ENCODE peak calls at places on chromosomes 6 and 20, in seven cellular contexts. R is MM.1S, B is fibroblast of lung, S is mammary epithelial cell, L is HCT116, W is PC-3, Q is colonic mucosa. P is an unnamed sample.

GRCh38 chr20:51950926-51951325 is 148.6 kb upstream of the SALL4 start:
- DNase-seq in Q (no peak), W (no peak), S (no peak), R (no peak), B (no peak), L (no peak), P (no peak)

GRCh38 chr20:56469077-56469449 is 636 bp downstream of the RTF2 start:
- DNase-seq in W (no peak), L (no peak), S (no peak), Q (no peak), R (no peak), B (no peak), P (no peak)

GRCh38 chr6:143615785-143616184 is 62.0 kb upstream of the PHACTR2 start:
- DNase-seq in Q (no peak), L (no peak), S (no peak), B (no peak), W (no peak), R (peak; percentile 66), P (no peak)

GRCh38 chr6:54971825-54972224 is 125.3 kb downstream of the FAM83B start:
- DNase-seq in Q (no peak), S (peak; percentile 84), W (peak; percentile 46), L (peak; percentile 76), R (no peak), B (no peak), P (no peak)

GRCh38 chr6:166952567-166953464 is 3.5 kb downstream of the RNASET2 start:
- DNase-seq in R (no peak), S (no peak), B (no peak), Q (no peak), L (no peak), W (no peak), P (no peak)

GRCh38 chr6:11133281-11133680 is 21.8 kb upstream of the ERVFRD-1 start:
- DNase-seq in R (no peak), S (no peak), W (no peak), L (no peak), B (no peak), Q (no peak), P (no peak)

GRCh38 chr20:25195962-25196700 is 619 bp downstream of the ENTPD6 start:
- DNase-seq in S (peak; percentile 66), L (peak; percentile 28), R (peak; percentile 18), Q (peak; percentile 87), B (peak; percentile 15), W (peak; percentile 85), P (no peak)

GRCh38 chr6:84681693-84682326 is 82.6 kb downstream of the TBX18 start:
- DNase-seq in L (no peak), Q (no peak), W (no peak), S (no peak), B (no peak), R (no peak), P (no peak)

GRCh38 chr6:33803571-33804053 is at the start of gene MLN:
- DNase-seq in R (no peak), L (no peak), W (no peak), B (no peak), S (no peak), Q (no peak), P (no peak)

GRCh38 chr6:56663344-56663743 is 20.7 kb upstream of the DST start:
- DNase-seq in L (no peak), Q (peak; percentile 63), S (peak; percentile 94), W (peak; percentile 88), R (no peak), B (peak; percentile 36), P (no peak)

DNA sequence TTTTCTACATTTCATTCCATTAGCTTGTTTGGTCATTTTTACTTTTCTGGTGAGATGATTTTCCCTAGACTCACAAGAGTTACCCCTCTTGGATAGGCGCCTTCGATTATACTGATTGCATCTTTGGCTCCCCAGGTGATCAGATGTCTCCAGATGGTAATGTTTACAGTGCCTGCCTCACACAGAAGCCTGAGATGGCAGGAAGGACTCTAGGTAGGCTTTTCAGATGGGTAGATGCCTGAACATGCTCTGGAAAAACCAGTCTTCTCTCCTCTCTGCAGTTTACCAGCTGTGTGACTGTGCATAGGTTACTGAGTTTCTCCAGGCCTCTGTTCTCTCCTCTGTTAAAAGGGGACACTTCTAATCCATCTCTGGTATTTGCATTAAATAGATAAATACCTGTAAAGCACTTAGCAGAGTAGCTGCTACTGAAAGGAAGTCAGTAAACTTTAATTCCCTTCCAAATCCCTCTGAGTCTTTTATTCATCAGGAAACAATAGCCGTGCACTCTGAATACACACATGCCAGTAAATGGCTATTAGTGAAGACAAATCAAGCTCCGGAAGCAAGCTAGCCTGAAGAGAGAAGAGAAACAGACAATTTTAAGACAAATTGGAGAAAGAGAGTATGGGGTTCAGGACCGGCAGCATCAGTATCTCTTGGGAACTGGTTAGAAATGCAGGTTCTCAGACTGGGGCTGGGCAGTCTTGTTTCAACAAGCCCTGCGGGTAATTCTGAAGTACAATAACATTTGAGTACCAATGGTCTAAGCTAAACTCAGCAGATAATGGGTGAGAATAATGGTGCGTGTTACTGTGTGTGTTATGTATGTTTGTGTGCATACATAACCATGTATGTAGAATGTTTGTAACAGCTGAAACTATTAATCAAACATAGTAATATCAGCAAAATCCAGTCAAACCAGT is 139.4 kb downstream of the UST start:
- DNase-seq in Q (no peak), B (peak; percentile 24), L (no peak), S (peak; percentile 87), W (no peak), R (no peak), P (no peak)
- H3K9ac ChIP-seq in Q (no peak overlapping the region), B (no peak overlapping the region), L (no peak overlapping the region), S (peak overlapping the region; percentile 70), W (no peak overlapping the region), R (no peak overlapping the region), P (no peak overlapping the region)

DNA sequence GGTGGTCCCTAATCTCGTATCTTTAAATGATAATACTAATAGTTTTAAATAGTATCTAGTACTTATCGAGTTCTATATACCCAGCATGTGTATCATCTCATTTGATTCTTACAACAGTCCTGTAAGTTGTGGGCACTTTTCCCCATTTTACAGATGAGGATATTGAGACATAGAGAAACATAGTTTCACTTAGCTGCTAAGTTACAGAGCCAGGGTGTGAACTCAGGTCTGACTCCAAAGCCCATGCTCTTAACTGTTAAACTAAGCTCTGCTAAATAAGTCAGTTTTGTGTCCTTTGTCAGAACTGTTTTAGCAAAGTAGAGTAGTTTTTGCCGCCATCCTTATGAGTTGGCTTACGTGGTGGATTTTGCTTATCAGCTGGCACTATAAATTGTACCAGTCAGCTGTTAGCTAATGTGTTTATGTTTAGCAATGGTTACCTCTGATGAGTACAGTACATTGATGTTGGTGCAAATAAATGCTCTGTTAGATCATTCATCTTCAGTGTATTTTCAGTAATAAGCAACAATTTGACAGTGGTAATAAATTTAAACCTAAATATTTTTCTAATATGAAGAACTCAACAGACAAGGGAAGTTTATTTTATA is 12.1 kb downstream of the OGFRL1 start:
- DNase-seq in S (no peak), W (no peak), R (no peak), B (no peak), Q (no peak), L (no peak), P (no peak)
- H3K27ac ChIP-seq in S (peak overlapping the region; percentile 33), W (peak overlapping the region; percentile 71), R (no peak overlapping the region), B (no peak overlapping the region), Q (no peak overlapping the region), L (no peak overlapping the region), P (no peak overlapping the region)

DNA sequence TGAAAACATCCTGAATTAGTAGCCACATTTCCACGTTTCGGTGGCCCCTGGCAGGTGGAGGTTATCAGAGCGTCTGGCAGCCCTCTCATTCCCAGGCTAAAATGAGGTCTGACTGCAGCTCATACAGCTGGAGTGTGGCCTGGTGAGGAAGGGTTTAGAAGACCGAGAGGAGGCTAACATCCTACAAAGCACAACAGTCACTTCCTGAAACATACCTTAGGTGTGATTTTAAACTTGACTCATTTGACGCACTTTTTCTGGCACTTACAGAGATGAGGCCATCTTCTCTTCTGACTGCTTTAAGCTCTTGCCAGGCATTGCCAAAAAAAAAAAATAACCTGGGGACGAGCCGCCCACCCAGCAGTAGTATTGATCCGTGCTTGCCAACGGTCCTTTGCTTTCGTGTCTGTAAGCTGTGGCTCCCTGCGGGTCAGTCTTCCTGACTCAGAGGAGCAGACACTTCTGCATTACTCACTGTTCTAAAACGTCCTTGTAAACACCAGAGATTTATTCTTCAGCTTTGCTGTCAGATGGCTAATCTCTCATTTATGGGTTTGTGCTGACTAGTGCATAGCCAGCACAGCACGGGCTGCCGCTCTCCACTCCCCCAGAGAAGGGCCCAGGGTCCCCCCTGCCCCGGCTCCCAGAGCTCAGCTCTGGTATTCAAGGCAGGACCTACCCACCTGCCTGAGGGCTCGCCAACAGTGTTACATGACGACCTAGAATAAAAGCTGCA is 78.4 kb upstream of the FRMD1 start:
- DNase-seq in W (peak; percentile 38), S (peak; percentile 45), R (no peak), Q (peak; percentile 29), B (peak; percentile 89), L (no peak), P (no peak)
- H3K4me3 ChIP-seq in W (no peak overlapping the region), S (no peak overlapping the region), R (no peak overlapping the region), Q (no peak overlapping the region), B (no peak overlapping the region), L (peak overlapping the region; percentile 23), P (peak overlapping the region; percentile 37)

GRCh38 chr6:42821341-42821668 is 39.5 kb downstream of the BICRAL start:
- DNase-seq in B (no peak), L (no peak), Q (no peak), S (no peak), R (no peak), W (no peak), P (no peak)
- H3K9ac ChIP-seq in B (no peak overlapping the region), L (no peak overlapping the region), Q (peak overlapping the region; percentile 16), S (no peak overlapping the region), R (no peak overlapping the region), W (no peak overlapping the region), P (no peak overlapping the region)

DNA sequence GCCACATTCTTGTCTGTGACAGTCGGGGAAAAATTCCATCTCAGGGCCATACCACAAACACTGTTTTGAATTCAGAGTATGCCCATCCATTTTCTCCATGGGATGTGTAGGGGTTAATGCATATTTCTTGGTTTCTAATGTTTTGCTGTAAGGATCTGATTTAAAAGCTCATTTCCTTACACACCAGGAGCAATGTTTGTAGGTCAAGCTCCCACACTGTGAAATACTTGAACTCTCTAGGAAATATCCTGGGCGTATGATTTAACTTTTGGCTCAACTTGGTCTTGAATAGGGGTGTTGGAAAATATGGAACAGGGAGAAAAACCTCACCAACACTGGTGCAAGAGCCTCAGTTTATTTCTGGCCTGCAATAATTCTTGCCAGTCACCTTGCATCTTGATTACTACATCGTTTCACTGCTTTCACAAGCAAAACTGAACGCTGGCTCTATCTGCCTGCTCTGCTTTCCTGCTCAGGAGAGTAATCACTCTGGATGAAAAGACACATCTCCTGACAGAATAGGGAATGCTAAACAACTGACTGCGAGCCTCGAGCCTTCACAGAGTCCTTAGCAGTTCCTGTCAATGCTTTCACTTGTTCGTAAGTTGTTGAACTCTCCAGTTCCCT is 25.1 kb upstream of the RFPL4B start:
- DNase-seq in B (no peak), Q (no peak), S (no peak), W (no peak), R (no peak), L (no peak), P (no peak)
- H3K27ac ChIP-seq in B (no peak overlapping the region), Q (no peak overlapping the region), S (no peak overlapping the region), W (no peak overlapping the region), R (no peak overlapping the region), L (no peak overlapping the region), P (no peak overlapping the region)

GRCh38 chr6:75963569-75963968 is 108.9 kb downstream of the IMPG1 start:
- DNase-seq in L (no peak), B (no peak), Q (no peak), W (no peak), S (no peak), R (no peak), P (no peak)

DNA sequence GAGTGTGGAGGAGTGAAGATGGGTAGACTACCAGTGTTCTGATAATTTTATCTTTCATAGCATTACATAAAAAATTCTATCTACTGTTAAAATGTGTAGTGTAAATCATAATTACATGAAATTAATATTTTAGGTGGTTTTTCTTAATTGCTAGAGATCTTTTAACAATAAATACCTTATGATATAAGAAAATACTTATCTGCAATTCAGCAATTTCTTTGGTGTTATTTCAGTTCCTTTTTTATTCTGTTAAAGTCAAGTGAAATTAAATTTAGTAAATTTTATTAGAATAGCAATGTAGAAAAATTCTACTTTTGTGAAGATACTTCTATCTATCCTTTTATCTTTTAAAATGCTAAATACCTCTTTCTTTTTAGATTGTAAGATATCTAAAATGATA is 104.3 kb downstream of the IMPG1 start:
- DNase-seq in W (no peak), Q (no peak), S (no peak), R (no peak), L (no peak), B (no peak), P (no peak)
- H3K4me3 ChIP-seq in W (no peak overlapping the region), Q (no peak overlapping the region), S (no peak overlapping the region), R (no peak overlapping the region), L (no peak overlapping the region), B (no peak overlapping the region), P (no peak overlapping the region)

P was measured in SK-N-MC.